ENCODE peak calls at places on chromosomes 4 and X, in five cellular contexts. N is BE2C, I is cardiac muscle cell, J is dorsolateral prefrontal cortex, B is astrocyte of the spinal cord. Y is an unnamed sample.

GRCh38 chr4:149765630-149766029 is 50.0 kb downstream of the IQCM start:
- DNase-seq in I (no peak), J (no peak), N (no peak), B (peak; percentile 40), Y (peak; percentile 28)

GRCh38 chr4:69689530-69690111 is 36.6 kb upstream of the UGT2A1 start:
- DNase-seq in B (peak; percentile 57), N (no peak), I (peak; percentile 45), J (no peak), Y (peak; percentile 6)

GRCh38 chrX:72023071-72023470 is 108.6 kb downstream of the RTL5 start:
- DNase-seq in I (no peak), N (no peak), B (no peak), J (no peak), Y (no peak)

GRCh38 chr4:7581477-7581876 is 146.7 kb upstream of the PSAPL1 start:
- DNase-seq in J (no peak), N (no peak), I (peak; percentile 94), B (peak; percentile 19), Y (no peak)

GRCh38 chr4:7590205-7590604 is 155.5 kb upstream of the PSAPL1 start:
- DNase-seq in I (no peak), N (no peak), J (no peak), B (no peak), Y (no peak)

GRCh38 chrX:152897216-152898144 is at the start of gene ZNF185:
- DNase-seq in N (no peak), J (peak; percentile 30), B (peak; percentile 40), I (peak; percentile 74), Y (no peak)

GRCh38 chr4:46946914-46947313 is 37.9 kb upstream of the COX7B2 start:
- DNase-seq in N (no peak), I (no peak), J (no peak), B (peak; percentile 11), Y (peak; percentile 8)

GRCh38 chr4:70725633-70726032 is 3.9 kb downstream of the RUFY3 start:
- DNase-seq in N (no peak), J (no peak), I (no peak), B (no peak), Y (no peak)

GRCh38 chr4:152014280-152014679 is 253.5 kb upstream of the GATB start:
- DNase-seq in J (no peak), N (no peak), B (no peak), I (no peak), Y (no peak)

GRCh38 chrX:69165116-69165651 is at the start of gene PJA1:
- DNase-seq in N (peak; percentile 78), B (peak; percentile 77), J (peak; percentile 75), I (peak; percentile 76), Y (peak; percentile 31)

GRCh38 chrX:136130931-136131843 is 16.1 kb upstream of the FHL1 start:
- DNase-seq in N (no peak), J (no peak), B (peak; percentile 90), I (no peak), Y (peak; percentile 58)

GRCh38 chr4:16582526-16582925 is 315.9 kb downstream of the LDB2 start:
- DNase-seq in B (no peak), I (peak; percentile 22), J (no peak), N (peak; percentile 55), Y (no peak)

GRCh38 chr4:163592207-163592606 is 97.7 kb downstream of the TMA16 start:
- DNase-seq in B (no peak), I (no peak), J (no peak), N (no peak), Y (no peak)

GRCh38 chr4:173181769-173182374 is 13.3 kb downstream of the GALNT7 start:
- DNase-seq in J (no peak), B (peak; percentile 86), N (no peak), I (no peak), Y (no peak)

GRCh38 chrX:39773923-39774803 is 323.6 kb downstream of the BCOR start:
- DNase-seq in J (no peak), I (peak; percentile 60), N (no peak), B (no peak), Y (no peak)

GRCh38 chr4:5808081-5808741 is 84.7 kb downstream of the CRMP1 start:
- DNase-seq in I (no peak), J (no peak), B (peak; percentile 20), N (peak; percentile 73), Y (no peak)

GRCh38 chrX:69556094-69557011 is 52.2 kb downstream of the NALF2 start:
- DNase-seq in B (peak; percentile 3), J (no peak), N (no peak), I (peak; percentile 72), Y (peak; percentile 24)

GRCh38 chr4:46894841-46895240 is 14.2 kb downstream of the COX7B2 start:
- DNase-seq in I (no peak), N (peak; percentile 25), J (no peak), B (no peak), Y (no peak)

GRCh38 chr4:128221556-128221955 is 66.1 kb downstream of the PGRMC2 start:
- DNase-seq in B (peak; percentile 67), I (no peak), J (no peak), N (no peak), Y (no peak)

GRCh38 chrX:56366901-56367300 is 134.7 kb downstream of the KLF8 start:
- DNase-seq in B (no peak), N (no peak), J (no peak), I (no peak), Y (no peak)

GRCh38 chr4:151641167-151641566 is 119.6 kb downstream of the GATB start:
- DNase-seq in N (no peak), J (no peak), I (no peak), B (peak; percentile 43), Y (peak; percentile 39)

GRCh38 chr4:58301384-58301783 is 1191.2 kb upstream of the IGFBP7 start:
- DNase-seq in N (no peak), I (peak; percentile 12), J (no peak), B (peak; percentile 8), Y (no peak)

GRCh38 chrX:107559506-107559905 is 68.8 kb upstream of the PRPS1 start:
- DNase-seq in J (no peak), B (no peak), N (no peak), I (no peak), Y (no peak)

GRCh38 chr4:8615921-8616787 is 23.6 kb downstream of the CPZ start:
- DNase-seq in B (no peak), I (no peak), N (no peak), J (no peak), Y (no peak)

GRCh38 chr4:181541396-181541795 is 701.8 kb upstream of the TENM3 start:
- DNase-seq in J (no peak), B (peak; percentile 61), I (no peak), N (no peak), Y (peak; percentile 95)

GRCh38 chr4:15149234-15149841 is 147.1 kb downstream of the CPEB2 start:
- DNase-seq in I (no peak), N (no peak), B (peak; percentile 63), J (no peak), Y (no peak)

GRCh38 chrX:120761810-120762209 is 113.9 kb downstream of the CT47B1 start:
- DNase-seq in N (no peak), J (no peak), B (peak; percentile 37), I (no peak), Y (peak; percentile 56)

GRCh38 chr4:8345053-8345945 is 75.7 kb downstream of the HTRA3 start:
- DNase-seq in I (no peak), B (no peak), J (peak; percentile 26), N (no peak), Y (no peak)

DNA sequence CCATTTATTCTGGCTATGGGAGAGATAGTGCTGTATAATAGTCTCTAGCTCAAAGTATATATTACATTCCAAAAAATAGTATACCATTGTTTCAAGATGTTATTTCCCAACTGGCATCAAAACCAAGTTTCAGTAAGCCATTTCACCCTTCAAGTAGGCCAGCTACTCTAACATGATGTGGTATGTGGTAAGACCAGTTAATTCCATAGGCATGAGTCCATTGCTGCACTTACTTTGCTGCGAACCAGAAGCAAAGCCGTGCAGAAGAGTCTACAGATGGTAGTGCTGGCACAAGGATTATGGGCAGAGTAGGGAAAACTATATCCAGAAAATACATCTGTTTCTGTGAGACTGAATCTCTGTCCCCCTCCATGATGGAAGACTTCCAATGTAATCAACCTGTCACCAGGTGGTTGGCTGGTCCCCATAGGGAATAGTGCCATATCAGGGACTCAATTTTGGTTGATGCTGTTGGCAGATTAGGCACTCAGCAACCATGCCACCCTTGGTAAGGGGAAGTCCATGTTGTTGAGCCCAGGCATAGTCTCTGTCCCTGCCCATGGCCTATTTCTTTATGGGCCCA is 49.8 kb upstream of the HSD17B10 start:
- DNase-seq in B (peak; percentile 20), N (no peak), J (no peak), I (no peak), Y (no peak)
- H3K4me3 ChIP-seq in B (no peak overlapping the region), N (no peak overlapping the region), J (no peak overlapping the region), I (no peak overlapping the region), Y (no peak overlapping the region)

GRCh38 chr4:119046263-119046662 is 89.4 kb upstream of the MYOZ2 start:
- DNase-seq in B (no peak), J (no peak), N (no peak), I (peak; percentile 23), Y (no peak)
- H3K4me3 ChIP-seq in B (no peak overlapping the region), J (no peak overlapping the region), N (no peak overlapping the region), I (no peak overlapping the region), Y (no peak overlapping the region)

GRCh38 chr4:82589756-82590155 is 28.0 kb upstream of the TMEM150C start:
- DNase-seq in I (no peak), B (no peak), J (no peak), N (no peak), Y (no peak)

GRCh38 chr4:82588871-82589270 is 27.1 kb upstream of the TMEM150C start:
- DNase-seq in B (no peak), N (no peak), J (no peak), I (no peak), Y (no peak)

GRCh38 chr4:82592639-82593038 is 30.9 kb upstream of the TMEM150C start:
- DNase-seq in N (no peak), B (no peak), I (no peak), J (no peak), Y (no peak)

GRCh38 chr4:82593416-82593815 is 31.6 kb upstream of the TMEM150C start:
- DNase-seq in N (no peak), J (no peak), B (no peak), I (no peak), Y (no peak)

GRCh38 chr4:82591592-82591991 is 29.8 kb upstream of the TMEM150C start:
- DNase-seq in B (no peak), I (no peak), J (no peak), N (no peak), Y (no peak)
- H3K4me3 ChIP-seq in B (no peak overlapping the region), I (no peak overlapping the region), J (no peak overlapping the region), N (no peak overlapping the region), Y (no peak overlapping the region)

GRCh38 chr4:137534516-137534915 is 2.2 kb upstream of the PCDH18 start:
- DNase-seq in I (no peak), N (no peak), J (no peak), B (no peak), Y (no peak)

GRCh38 chr4:137533855-137534254 is 1.6 kb upstream of the PCDH18 start:
- DNase-seq in J (no peak), I (no peak), N (no peak), B (no peak), Y (no peak)

GRCh38 chr4:137531951-137532868 is at the start of gene PCDH18:
- DNase-seq in N (peak; percentile 83), I (peak; percentile 71), B (peak; percentile 97), J (peak; percentile 62), Y (peak; percentile 96)

GRCh38 chr4:137531121-137531520 is 1.2 kb downstream of the PCDH18 start:
- DNase-seq in B (peak; percentile 65), N (peak; percentile 37), J (no peak), I (peak; percentile 4), Y (no peak)

DNA sequence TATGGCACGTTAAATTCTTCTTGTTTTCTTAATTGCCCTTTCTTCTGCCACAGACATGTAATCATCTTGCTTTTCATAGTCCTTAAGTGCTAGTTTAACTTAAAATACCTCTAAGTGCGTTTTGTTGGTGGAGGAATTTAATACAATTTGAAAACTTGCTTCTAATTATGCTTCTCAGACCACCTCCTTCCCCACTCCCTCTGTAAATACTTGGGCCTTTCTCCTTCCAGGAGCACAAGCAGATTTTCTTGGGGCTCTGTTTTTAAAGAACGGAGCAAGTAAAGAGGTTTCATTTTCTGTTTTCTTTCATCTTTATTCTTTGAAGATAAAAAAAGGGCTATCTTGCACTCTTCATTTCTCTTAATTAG is 559 bp upstream of the PCDH18 start:
- DNase-seq in B (peak; percentile 62), J (no peak), N (no peak), I (no peak), Y (no peak)
- H3K4me3 ChIP-seq in B (peak overlapping the region; percentile 60), J (peak overlapping the region; percentile 53), N (peak overlapping the region; percentile 91), I (peak overlapping the region; percentile 39), Y (peak overlapping the region; percentile 80)

Y was measured in skeletal muscle cell.